ENCODE peak calls at places on chromosomes 11 and 22, in five cellular contexts. S, R, B, E and X are unnamed samples.

GRCh38 chr11:69213315-69213714 is 57.6 kb downstream of the SMIM38 start:
- DNase-seq in S (no peak), R (no peak), B (peak; percentile 7), E (peak; percentile 68), X (no peak)

GRCh38 chr11:64621283-64622019 is 30.4 kb downstream of the SLC22A12 start:
- DNase-seq in S (no peak), R (no peak), B (no peak), E (no peak), X (no peak)

GRCh38 chr11:2825261-2825885 is 60.2 kb downstream of the CDKN1C start:
- DNase-seq in S (no peak), R (no peak), B (no peak), E (no peak), X (no peak)

GRCh38 chr22:29394931-29395581 is 6.7 kb upstream of the AP1B1 start:
- DNase-seq in S (peak; percentile 71), R (peak; percentile 82), B (peak; percentile 66), E (peak; percentile 81), X (peak; percentile 73)

GRCh38 chr22:27609411-27610029 is 192.0 kb downstream of the MN1 start:
- DNase-seq in S (peak; percentile 45), R (no peak), B (no peak), E (no peak), X (no peak)

GRCh38 chr11:131195801-131196517 is 174.5 kb upstream of the NTM start:
- DNase-seq in S (no peak), R (no peak), B (no peak), E (no peak), X (no peak)

GRCh38 chr11:81005595-81005994 is 1564.8 kb upstream of the TENM4 start:
- DNase-seq in S (no peak), R (peak; percentile 23), B (no peak), E (no peak), X (no peak)

GRCh38 chr22:44869196-44869595 is 116.8 kb downstream of the ARHGAP8 start:
- DNase-seq in S (no peak), R (no peak), B (no peak), E (no peak), X (no peak)

GRCh38 chr11:72736452-72737069 is 15.6 kb downstream of the ARAP1 start:
- DNase-seq in S (no peak), R (peak; percentile 76), B (no peak), E (peak; percentile 89), X (peak; percentile 53)

GRCh38 chr11:132620423-132620822 is 911.9 kb downstream of the OPCML start:
- DNase-seq in S (no peak), R (no peak), B (no peak), E (no peak), X (no peak)

GRCh38 chr22:28741200-28741757 is 341 bp downstream of the CHEK2 start:
- DNase-seq in S (no peak), R (no peak), B (no peak), E (no peak), X (no peak)

GRCh38 chr11:131511794-131512193 is 141.4 kb downstream of the NTM start:
- DNase-seq in S (peak; percentile 23), R (peak; percentile 72), B (peak; percentile 71), E (peak; percentile 15), X (peak; percentile 32)

GRCh38 chr11:69636512-69636866 is 4.5 kb upstream of the CCND1 start:
- DNase-seq in S (peak; percentile 67), R (peak; percentile 90), B (peak; percentile 97), E (no peak), X (no peak)

GRCh38 chr11:72085836-72086475 is 5.3 kb downstream of the LRRC51 start:
- DNase-seq in S (no peak), R (peak; percentile 70), B (no peak), E (no peak), X (no peak)

GRCh38 chr11:116721983-116722382 is 50.8 kb downstream of the BUD13 start:
- DNase-seq in S (no peak), R (no peak), B (no peak), E (no peak), X (no peak)

GRCh38 chr22:46844606-46845210 is 82.3 kb downstream of the TBC1D22A start:
- DNase-seq in S (no peak), R (no peak), B (no peak), E (no peak), X (no peak)

GRCh38 chr22:49976439-49977175 is 16.0 kb downstream of the PIM3 start:
- DNase-seq in S (no peak), R (no peak), B (no peak), E (peak; percentile 84), X (peak; percentile 79)

GRCh38 chr22:29457730-29458129 is 19.3 kb downstream of the RFPL1 start:
- DNase-seq in S (peak; percentile 19), R (peak; percentile 93), B (peak; percentile 61), E (peak; percentile 12), X (peak; percentile 77)

GRCh38 chr11:112785717-112786116 is 175.5 kb upstream of the NCAM1 start:
- DNase-seq in S (no peak), R (no peak), B (no peak), E (no peak), X (no peak)

GRCh38 chr11:15627560-15627959 is 512.8 kb downstream of the INSC start:
- DNase-seq in S (no peak), R (peak; percentile 58), B (no peak), E (no peak), X (no peak)